ENCODE peak calls at places on chromosomes 4 and X, in seven cellular contexts. D, Z, M, R, K, C and S are unnamed samples.

GRCh38 chr4:154660052-154660451 is 47.6 kb upstream of the FGG start:
- DNase-seq in C (no peak), K (no peak), M (no peak), Z (no peak), D (no peak), R (no peak), S (no peak)

GRCh38 chrX:85244411-85245210 is 820 bp downstream of the ZNF711 start:
- DNase-seq in Z (peak), K (peak), C (no peak), D (peak), R (no peak), M (no peak), S (peak)

GRCh38 chr4:1104647-1105046 is 8.7 kb downstream of the RNF212 start:
- DNase-seq in C (no peak), Z (no peak), K (no peak), R (no peak), M (no peak), D (no peak), S (no peak)

GRCh38 chr4:121785479-121785878 is 15.6 kb upstream of the EXOSC9 start:
- DNase-seq in Z (no peak), M (peak), D (no peak), R (no peak), K (no peak), C (no peak), S (no peak)

GRCh38 chr4:2366252-2367192 is 51.9 kb downstream of the ZFYVE28 start:
- DNase-seq in R (no peak), C (no peak), K (no peak), M (no peak), D (no peak), Z (no peak), S (no peak)

GRCh38 chr4:177505171-177505615 is 63.0 kb upstream of the AGA start:
- DNase-seq in M (no peak), D (no peak), K (no peak), C (no peak), Z (no peak), R (no peak), S (no peak)

GRCh38 chrX:49106930-49107329 is 16.6 kb downstream of the GPKOW start:
- DNase-seq in Z (peak), K (peak), C (peak), R (no peak), D (no peak), M (no peak), S (peak)

GRCh38 chr4:77015390-77015789 is 60.4 kb downstream of the CCNI start:
- DNase-seq in M (no peak), C (no peak), D (no peak), Z (peak), R (no peak), K (no peak), S (no peak)

GRCh38 chr4:153555730-153556440 is 89.7 kb downstream of the TMEM131L start:
- DNase-seq in R (no peak), C (peak), M (peak), K (no peak), Z (no peak), D (peak), S (no peak)

GRCh38 chrX:22134681-22135080 is 102.6 kb downstream of the PHEX start:
- DNase-seq in C (peak), Z (peak), R (no peak), M (no peak), K (peak), D (peak), S (no peak)

GRCh38 chr4:152515678-152516077 is 20.2 kb downstream of the FBXW7 start:
- DNase-seq in C (peak), K (no peak), M (no peak), D (no peak), R (no peak), Z (peak), S (no peak)

GRCh38 chr4:25666031-25666630 is 10.5 kb downstream of the SLC34A2 start:
- DNase-seq in M (no peak), Z (no peak), C (no peak), D (no peak), K (no peak), R (no peak), S (peak)

GRCh38 chrX:132631579-132632232 is 142.9 kb upstream of the MBNL3 start:
- DNase-seq in K (peak), Z (peak), R (no peak), M (no peak), C (peak), D (no peak), S (peak)

GRCh38 chrX:13085533-13085932 is 41.1 kb upstream of the FAM9C start:
- DNase-seq in C (no peak), K (no peak), M (no peak), Z (no peak), D (no peak), R (no peak), S (no peak)

GRCh38 chr4:8191136-8191747 is 7.8 kb upstream of the SH3TC1 start:
- DNase-seq in D (no peak), C (peak), R (no peak), Z (peak), K (peak), M (no peak), S (no peak)

GRCh38 chr4:48031802-48032525 is 15.4 kb downstream of the NIPAL1 start:
- DNase-seq in Z (no peak), K (no peak), M (no peak), R (no peak), D (no peak), C (no peak), S (no peak)

GRCh38 chrX:131728295-131729145 is 184.6 kb downstream of the OR13H1 start:
- DNase-seq in C (no peak), K (peak), Z (no peak), M (peak), D (no peak), R (peak), S (no peak)

GRCh38 chrX:13024911-13025454 is 19.4 kb downstream of the FAM9C start:
- DNase-seq in Z (no peak), K (no peak), D (no peak), C (no peak), M (no peak), R (no peak), S (no peak)

GRCh38 chrX:48834383-48834709 is 1.1 kb downstream of the PCSK1N start:
- DNase-seq in K (peak), C (no peak), R (no peak), Z (no peak), M (peak), D (no peak), S (no peak)

GRCh38 chrX:133185119-133185518 is 33.0 kb downstream of the TFDP3 start:
- DNase-seq in Z (no peak), D (no peak), C (no peak), K (peak), R (no peak), M (no peak), S (no peak)

GRCh38 chrX:107226766-107227165 is 20.4 kb downstream of the DNAAF6 start:
- DNase-seq in R (no peak), K (no peak), D (no peak), C (peak), Z (no peak), M (no peak), S (no peak)

GRCh38 chrX:56068274-56068758 is 163.8 kb upstream of the KLF8 start:
- DNase-seq in M (no peak), R (no peak), Z (no peak), K (peak), C (no peak), D (no peak), S (peak)

GRCh38 chr4:148737071-148737470 is 294.9 kb upstream of the NR3C2 start:
- DNase-seq in K (no peak), C (no peak), D (no peak), M (no peak), R (no peak), Z (no peak), S (no peak)

GRCh38 chr4:48748949-48749596 is 31.0 kb downstream of the FRYL start:
- DNase-seq in M (no peak), C (no peak), D (no peak), K (peak), R (no peak), Z (no peak), S (peak)

GRCh38 chrX:2609431-2610238 is 81.5 kb upstream of the CD99 start:
- DNase-seq in R (no peak), C (no peak), D (no peak), M (no peak), K (no peak), Z (peak), S (no peak)

GRCh38 chr4:20318011-20318898 is 66.5 kb downstream of the SLIT2 start:
- DNase-seq in C (no peak), R (no peak), D (no peak), K (no peak), Z (peak), M (no peak), S (no peak)

GRCh38 chr4:16583764-16584163 is 314.7 kb downstream of the LDB2 start:
- DNase-seq in M (no peak), C (no peak), D (no peak), R (no peak), K (no peak), Z (peak), S (no peak)

GRCh38 chrX:24646745-24647182 is 383 bp downstream of the PCYT1B start:
- DNase-seq in C (no peak), D (no peak), R (no peak), Z (no peak), K (peak), M (no peak), S (no peak)

GRCh38 chrX:39956803-39957394 is 140.9 kb downstream of the BCOR start:
- DNase-seq in K (no peak), D (no peak), M (no peak), Z (no peak), R (no peak), C (no peak), S (no peak)

GRCh38 chr4:151099976-151100417 is 569 bp downstream of the RPS3A start:
- DNase-seq in C (no peak), M (no peak), R (no peak), Z (no peak), K (peak), D (no peak), S (no peak)

GRCh38 chrX:120115438-120115963 is at the start of gene RHOXF1:
- DNase-seq in M (no peak), K (no peak), R (no peak), C (no peak), D (no peak), Z (no peak), S (no peak)

GRCh38 chrX:20330545-20330944 is 63.8 kb upstream of the RPS6KA3 start:
- DNase-seq in R (no peak), Z (no peak), D (no peak), M (no peak), K (no peak), C (no peak), S (no peak)

GRCh38 chrX:50067435-50068292 is 133.1 kb downstream of the AKAP4 start:
- DNase-seq in R (no peak), M (no peak), D (no peak), Z (peak), C (no peak), K (peak), S (peak)

GRCh38 chr4:2652415-2653155 is 103.6 kb downstream of the TNIP2 start:
- DNase-seq in K (no peak), C (no peak), Z (no peak), D (no peak), R (no peak), M (no peak), S (no peak)

GRCh38 chrX:46912673-46913491 is 661 bp downstream of the JADE3 start:
- DNase-seq in Z (peak), K (peak), C (peak), D (peak), M (peak), R (no peak), S (peak)

GRCh38 chr4:146582864-146583263 is 55.8 kb upstream of the POU4F2 start:
- DNase-seq in Z (peak), R (no peak), K (peak), M (no peak), C (no peak), D (no peak), S (peak)

GRCh38 chr4:59091376-59092142 is 1981.4 kb upstream of the IGFBP7 start:
- DNase-seq in M (no peak), D (no peak), Z (no peak), K (no peak), C (no peak), R (no peak), S (no peak)